ENCODE peak calls at places on chromosomes 1 and 21, in five cellular contexts. J, H, S, F and M are unnamed samples. For H3K4me1, H3K9me3 and H3K36me3, the result is how much of the 10 kb centered on the place peaks cover.

GRCh38 chr21:44442266-44443125 is 12.8 kb upstream of the LRRC3 start:
- DNase-seq in J (no peak), H (no peak), S (no peak), F (no peak), M (no peak)

GRCh38 chr21:34367320-34367935 is 3.6 kb downstream of the KCNE2 start:
- DNase-seq in J (peak), H (peak), S (peak), F (no peak), M (peak)

GRCh38 chr21:44054710-44055109 is 42.6 kb downstream of the TRAPPC10 start:
- DNase-seq in J (peak), H (peak), S (peak), F (no peak), M (no peak)

GRCh38 chr1:222347627-222348026 is 200.3 kb downstream of the HHIPL2 start:
- DNase-seq in J (no peak), H (no peak), S (no peak), F (no peak), M (no peak)

GRCh38 chr1:12185556-12186276 is 18.9 kb downstream of the TNFRSF1B start:
- DNase-seq in J (no peak), H (no peak), S (no peak), F (no peak), M (peak)

GRCh38 chr1:3463891-3464648 is 9.6 kb downstream of the ARHGEF16 start:
- DNase-seq in J (no peak), H (no peak), S (no peak), F (no peak), M (no peak)

GRCh38 chr1:87330954-87331318 is 2.3 kb downstream of the LMO4 start:
- DNase-seq in J (no peak), H (no peak), S (no peak), F (no peak), M (no peak)

GRCh38 chr21:25324666-25325065 is 282.6 kb downstream of the MRPL39 start:
- DNase-seq in J (no peak), H (no peak), S (no peak), F (no peak), M (no peak)

GRCh38 chr1:174217248-174217647 is 57.9 kb downstream of the RABGAP1L start:
- DNase-seq in J (peak), H (no peak), S (no peak), F (no peak), M (no peak)

GRCh38 chr1:207839083-207839413 is 71.9 kb downstream of the CD34 start:
- DNase-seq in J (no peak), H (no peak), S (no peak), F (no peak), M (no peak)

GRCh38 chr1:91635763-91636162 is 135.1 kb downstream of the CDC7 start:
- DNase-seq in J (no peak), H (no peak), S (no peak), F (no peak), M (no peak)

GRCh38 chr1:231839999-231840398 is 213.4 kb downstream of the DISC1 start:
- DNase-seq in J (no peak), H (no peak), S (no peak), F (no peak), M (no peak)

GRCh38 chr1:231841616-231842344 is 215.2 kb downstream of the DISC1 start:
- DNase-seq in J (peak), H (no peak), S (peak), F (no peak), M (no peak)

GRCh38 chr1:231836227-231836893 is 209.8 kb downstream of the DISC1 start:
- DNase-seq in J (no peak), H (no peak), S (no peak), F (no peak), M (no peak)
- H3K4me1 ChIP-seq in J (under half), H (under half), S (under half), F (under half), M (under half)

GRCh38 chr1:247146671-247147070 is 25.1 kb downstream of the ZNF124 start:
- DNase-seq in J (no peak), H (no peak), S (no peak), F (no peak), M (peak)

GRCh38 chr1:247145279-247145678 is 26.5 kb downstream of the ZNF124 start:
- DNase-seq in J (no peak), H (no peak), S (no peak), F (no peak), M (no peak)

DNA sequence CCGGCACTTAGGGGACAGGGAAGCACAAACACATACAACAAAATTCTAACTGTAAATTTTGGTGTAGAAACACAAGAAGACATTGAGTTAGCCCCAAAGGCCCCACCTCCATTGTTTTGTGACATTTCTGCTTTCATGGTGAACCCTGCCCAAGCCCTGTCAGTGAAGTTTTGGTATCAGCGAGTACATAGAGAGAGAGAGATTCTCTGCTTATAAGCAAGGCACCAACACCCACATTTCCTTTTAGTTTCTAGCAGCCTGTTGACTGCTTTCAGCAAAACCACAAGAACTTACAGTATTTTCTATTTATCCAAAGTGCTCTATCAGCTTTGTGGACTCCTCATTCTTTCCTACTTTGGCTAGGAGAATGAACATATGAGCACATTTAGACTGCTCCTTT is 24.0 kb downstream of the ZNF124 start:
- DNase-seq in J (peak), H (no peak), S (no peak), F (no peak), M (no peak)
- H3K9me3 ChIP-seq in J (under half), H (under half), S (under half), F (half or more), M (under half)

GRCh38 chr1:42670425-42670824 is 11.8 kb upstream of the YBX1 start:
- DNase-seq in J (no peak), H (peak), S (no peak), F (no peak), M (no peak)
- H3K36me3 ChIP-seq in J (under half), H (under half), S (under half), F (under half), M (half or more)

GRCh38 chr1:155053531-155054105 is 2.5 kb downstream of the ADAM15 start:
- DNase-seq in J (no peak), H (no peak), S (no peak), F (no peak), M (no peak)
- H3K4me1 ChIP-seq in J (under half), H (under half), S (under half), F (under half), M (under half)

GRCh38 chr1:220892997-220893700 is 13.9 kb downstream of the HLX start:
- DNase-seq in J (no peak), H (no peak), S (no peak), F (no peak), M (no peak)
- H3K9me3 ChIP-seq in J (under half), H (under half), S (under half), F (under half), M (under half)

GRCh38 chr1:8013800-8014199 is 12.3 kb downstream of the ERRFI1 start:
- DNase-seq in J (peak), H (no peak), S (no peak), F (no peak), M (no peak)
- H3K36me3 ChIP-seq in J (under half), H (under half), S (under half), F (under half), M (half or more)

GRCh38 chr1:161122967-161123366 is 5.1 kb downstream of the NIT1 start:
- DNase-seq in J (no peak), H (no peak), S (no peak), F (no peak), M (no peak)

GRCh38 chr1:161121042-161121441 is 3.1 kb downstream of the NIT1 start:
- DNase-seq in J (no peak), H (no peak), S (no peak), F (no peak), M (no peak)

GRCh38 chr1:161119017-161119378 is 1.1 kb downstream of the NIT1 start:
- DNase-seq in J (no peak), H (peak), S (no peak), F (no peak), M (no peak)

GRCh38 chr1:161119379-161120061 is 1.6 kb downstream of the NIT1 start:
- DNase-seq in J (peak), H (peak), S (peak), F (no peak), M (no peak)

GRCh38 chr1:161121838-161122237 is 3.9 kb downstream of the NIT1 start:
- DNase-seq in J (no peak), H (no peak), S (no peak), F (no peak), M (no peak)
- H3K4me1 ChIP-seq in J (under half), H (under half), S (under half), F (under half), M (under half)

DNA sequence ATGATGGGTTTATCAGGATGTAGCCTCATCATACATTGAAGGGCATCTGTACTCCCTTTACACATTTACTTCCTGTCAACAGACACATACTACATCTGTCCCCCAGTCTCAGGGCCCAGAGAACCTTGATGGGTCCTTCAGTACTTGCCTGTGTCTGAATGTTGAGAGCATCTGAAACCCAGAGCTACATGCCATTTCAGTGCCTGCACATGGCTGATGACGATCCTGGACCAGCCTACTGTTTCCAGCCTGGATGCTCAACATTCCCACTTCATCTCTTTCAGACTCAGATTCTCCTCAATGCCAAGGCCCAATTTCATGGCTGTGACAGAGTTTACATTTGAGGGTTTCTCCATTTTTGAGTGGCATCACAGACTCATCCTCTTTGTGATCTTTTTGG is at the start of gene OR10J4:
- DNase-seq in J (no peak), H (no peak), S (no peak), F (no peak), M (no peak)
- H3K9me3 ChIP-seq in J (under half), H (under half), S (under half), F (under half), M (under half)

DNA sequence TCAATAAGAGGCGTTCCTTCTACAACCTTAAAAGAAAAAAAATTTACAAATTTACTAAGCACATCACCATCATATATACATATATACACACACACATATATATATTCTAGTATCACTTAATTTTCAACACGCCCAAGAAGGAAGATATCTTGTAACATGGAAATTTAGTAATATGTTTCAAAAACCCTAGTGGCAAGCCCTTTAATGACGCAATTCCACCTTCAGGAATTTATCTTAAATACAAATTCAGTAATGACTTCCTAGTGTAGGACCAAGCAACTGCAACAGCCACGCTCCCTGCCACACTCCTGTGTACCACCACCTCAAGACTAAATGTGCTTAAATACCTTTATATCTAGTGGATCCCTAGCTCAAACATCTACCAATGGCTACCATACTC is 12.5 kb downstream of the LBR start:
- DNase-seq in J (no peak), H (no peak), S (no peak), F (no peak), M (no peak)
- H3K36me3 ChIP-seq in J (under half), H (under half), S (under half), F (under half), M (half or more)

GRCh38 chr1:201535046-201535777 is 3.7 kb upstream of the NAV1 start:
- DNase-seq in J (peak), H (no peak), S (peak), F (no peak), M (peak)
- H3K4me1 ChIP-seq in J (under half), H (under half), S (under half), F (under half), M (under half)